ENCODE peak calls at places on chromosomes 13 and 19, in four cellular contexts. K, W, M and A are unnamed samples.
A peak's percentile ranks its signal among the peaks of the same experiment; 100 is the strongest.

GRCh38 chr13:59745395-59745788 is 418.3 kb downstream of the DIAPH3 start:
- DNase-seq in K (no peak), W (no peak), M (no peak), A (no peak)

GRCh38 chr13:41008349-41008980 is 10.7 kb downstream of the ELF1 start:
- DNase-seq in W (no peak), M (peak; percentile 56), K (peak; percentile 65), A (no peak)

GRCh38 chr13:33125821-33126570 is 109.8 kb downstream of the KL start:
- DNase-seq in M (peak; percentile 90), K (no peak), W (peak; percentile 70), A (no peak)

GRCh38 chr13:32323912-32324311 is 8.6 kb downstream of the BRCA2 start:
- DNase-seq in M (no peak), K (no peak), W (no peak), A (no peak)

GRCh38 chr19:34241513-34242337 is 12.6 kb upstream of the GARRE1 start:
- DNase-seq in K (peak; percentile 80), W (no peak), M (no peak), A (peak; percentile 36)

GRCh38 chr13:108268713-108269112 is 805 bp upstream of the TNFSF13B start:
- DNase-seq in W (no peak), M (no peak), K (peak; percentile 32), A (no peak)

GRCh38 chr13:112842343-112842856 is 126.6 kb upstream of the MCF2L start:
- DNase-seq in W (peak; percentile 52), M (peak; percentile 42), K (peak; percentile 13), A (no peak)

GRCh38 chr13:40402931-40403412 is 263.5 kb downstream of the FOXO1 start:
- DNase-seq in K (no peak), W (peak; percentile 52), M (peak; percentile 45), A (no peak)

GRCh38 chr19:16375936-16376185 is 51.2 kb downstream of the KLF2 start:
- DNase-seq in W (no peak), M (no peak), K (no peak), A (no peak)